ENCODE peak calls at places on chromosomes 16 and 17, in ten cellular contexts. D is fibroblast of pulmonary artery, P is H9, F is esophagus squamous epithelium, C is body of pancreas, E is GM20000, Q is left ventricle myocardium inferior, Z is heart left ventricle, U is bronchial epithelial cell, M is GM10248. S is an unnamed sample.

GRCh38 chr16:69110406-69110805 is 5.0 kb downstream of the HAS3 start:
- DNase-seq in Q (no peak), P (no peak), D (no peak), E (no peak), F (no peak), U (no peak), C (no peak), M (no peak), Z (no peak), S (peak; percentile 66)

GRCh38 chr16:50532576-50532975 is 15.6 kb upstream of the NKD1 start:
- DNase-seq in E (no peak), U (no peak), C (no peak), F (no peak), Z (peak; percentile 1), D (no peak), M (no peak), P (no peak), Q (no peak), S (no peak)

GRCh38 chr16:31713945-31714898 is 159.4 kb upstream of the ZNF267 start:
- DNase-seq in E (peak; percentile 17), Z (no peak), M (peak; percentile 21), F (no peak), C (peak; percentile 57), Q (no peak), U (no peak), D (no peak), P (peak; percentile 66), S (no peak)

GRCh38 chr17:30312218-30312617 is 20.5 kb upstream of the BLMH start:
- DNase-seq in Q (no peak), P (no peak), Z (no peak), D (no peak), E (no peak), M (no peak), C (no peak), F (no peak), U (peak; percentile 55), S (no peak)

GRCh38 chr17:42118545-42118944 is 2.6 kb downstream of the KAT2A start:
- DNase-seq in Z (no peak), P (peak; percentile 64), M (peak; percentile 55), U (peak; percentile 37), Q (no peak), C (peak; percentile 66), D (peak; percentile 50), E (peak; percentile 65), F (no peak), S (no peak)

GRCh38 chr16:75195811-75196790 is 10.9 kb downstream of the CTRB2 start:
- DNase-seq in E (no peak), F (no peak), D (no peak), Q (no peak), M (no peak), Z (no peak), C (no peak), P (no peak), U (no peak), S (no peak)

GRCh38 chr16:87207509-87207908 is 109.7 kb downstream of the C16orf95 start:
- DNase-seq in D (peak; percentile 91), E (no peak), M (no peak), U (no peak), C (no peak), Q (no peak), F (no peak), P (no peak), Z (no peak), S (no peak)

GRCh38 chr17:61454095-61454931 is 2.1 kb downstream of the TBX4 start:
- DNase-seq in U (no peak), M (no peak), D (no peak), P (peak; percentile 67), F (no peak), Q (no peak), E (no peak), Z (no peak), C (no peak), S (no peak)

GRCh38 chr16:87620201-87620495 is 17.8 kb downstream of the JPH3 start:
- DNase-seq in Q (no peak), D (no peak), E (no peak), Z (no peak), C (no peak), P (peak; percentile 46), U (no peak), M (no peak), F (no peak), S (no peak)

GRCh38 chr17:77741109-77741508 is 217.4 kb upstream of the TNRC6C start:
- DNase-seq in Z (no peak), Q (no peak), P (peak; percentile 76), D (no peak), C (no peak), M (no peak), E (no peak), F (no peak), U (no peak), S (no peak)

GRCh38 chr16:50460538-50461399 is 87.4 kb upstream of the NKD1 start:
- DNase-seq in M (no peak), C (no peak), P (no peak), E (no peak), D (no peak), F (no peak), Z (no peak), Q (no peak), U (no peak), S (no peak)

GRCh38 chr16:84380405-84380804 is 12.1 kb downstream of the ATP2C2 start:
- DNase-seq in E (no peak), Q (no peak), M (no peak), D (no peak), Z (no peak), P (no peak), F (no peak), U (peak; percentile 58), C (no peak), S (no peak)

GRCh38 chr16:57862698-57863433 is 60.6 kb upstream of the KIFC3 start:
- DNase-seq in M (no peak), E (no peak), D (no peak), U (no peak), Z (no peak), P (peak; percentile 44), Q (no peak), C (no peak), F (no peak), S (no peak)

GRCh38 chr16:3065742-3066439 is 451 bp downstream of the IL32 start:
- DNase-seq in Q (no peak), F (no peak), D (no peak), Z (no peak), C (no peak), M (no peak), U (no peak), E (no peak), P (no peak), S (no peak)

GRCh38 chr17:45722161-45722560 is 62.0 kb upstream of the CRHR1 start:
- DNase-seq in D (no peak), F (no peak), M (no peak), Z (no peak), U (no peak), E (no peak), C (peak; percentile 34), P (peak; percentile 89), Q (no peak), S (no peak)
- TF ChIP-seq CTCF in D (peak; percentile 14), F (no peak), M (no peak), Z (peak; percentile 26), U (no peak), E (no peak), C (no peak), P (peak; percentile 78), Q (peak; percentile 49), S (peak; percentile 42)

DNA sequence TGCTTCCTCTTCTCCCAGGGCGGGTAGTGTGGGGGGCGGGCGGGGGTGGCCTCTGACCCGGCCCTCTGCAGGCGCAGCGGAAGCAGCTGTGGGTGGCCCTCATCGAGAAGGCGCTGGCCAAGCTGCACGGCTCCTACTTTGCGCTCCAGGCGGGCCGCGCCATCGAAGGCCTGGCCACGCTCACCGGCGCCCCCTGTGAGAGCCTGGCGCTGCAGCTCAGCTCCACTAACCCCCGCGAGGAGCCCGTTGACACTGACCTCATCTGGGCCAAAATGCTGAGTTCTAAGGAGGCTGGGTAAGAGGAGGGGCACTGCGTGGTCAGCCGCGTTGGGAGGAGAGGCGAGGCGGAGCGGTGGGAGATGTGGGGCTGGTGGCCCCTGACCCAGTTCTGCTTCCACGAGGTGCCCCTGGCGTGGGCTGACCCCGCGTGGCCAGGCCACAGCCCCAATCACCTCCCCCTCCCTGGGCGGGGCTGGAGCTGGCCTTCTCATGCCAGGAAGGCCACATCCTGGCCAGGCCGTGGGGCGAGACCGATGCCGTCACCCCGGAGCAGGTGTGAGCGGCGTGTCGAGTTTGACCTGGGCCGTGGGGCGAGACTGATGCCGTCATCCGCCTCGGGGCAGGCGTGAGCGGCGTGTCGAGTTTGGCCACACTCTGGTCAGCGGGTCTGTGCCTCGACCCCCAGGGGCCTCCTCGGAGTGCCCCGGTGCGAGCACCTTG is 10.5 kb upstream of the PRR35 start:
- DNase-seq in E (no peak), D (no peak), C (no peak), M (no peak), P (peak; percentile 72), U (no peak), Q (no peak), Z (no peak), F (no peak), S (no peak)
- TF ChIP-seq CTCF in E (no peak), D (no peak), C (no peak), M (no peak), P (peak; percentile 70), U (peak; percentile 3), Q (no peak), Z (no peak), F (no peak), S (no peak)

GRCh38 chr16:52546291-52546941 is 527 bp downstream of the TOX3 start:
- DNase-seq in E (peak; percentile 16), M (peak; percentile 8), P (peak; percentile 46), Z (no peak), U (no peak), C (no peak), F (no peak), D (no peak), Q (no peak), S (no peak)

GRCh38 chr16:52548261-52549010 is 1.5 kb upstream of the TOX3 start:
- DNase-seq in U (no peak), E (peak; percentile 47), C (no peak), Q (no peak), D (no peak), M (peak; percentile 24), F (no peak), P (peak; percentile 50), Z (no peak), S (no peak)

GRCh38 chr16:52547001-52547833 is at the start of gene TOX3:
- DNase-seq in P (peak; percentile 65), F (no peak), Z (no peak), D (no peak), C (peak; percentile 72), U (no peak), M (peak; percentile 10), Q (no peak), E (peak; percentile 47), S (no peak)

GRCh38 chr16:52547834-52548215 is 882 bp upstream of the TOX3 start:
- DNase-seq in P (no peak), C (no peak), F (no peak), M (no peak), E (peak; percentile 16), Z (no peak), U (no peak), Q (no peak), D (no peak), S (no peak)

GRCh38 chr16:52549011-52549692 is 2.2 kb upstream of the TOX3 start:
- DNase-seq in P (peak; percentile 63), C (no peak), D (peak; percentile 3), U (no peak), M (no peak), E (no peak), Q (no peak), Z (no peak), F (no peak), S (no peak)
- TF ChIP-seq CTCF in P (peak; percentile 72), C (no peak), D (peak; percentile 31), U (no peak), M (no peak), E (no peak), Q (peak; percentile 40), Z (peak; percentile 21), F (peak; percentile 26), S (peak; percentile 25)

GRCh38 chr16:67415872-67416793 is at the start of gene ZDHHC1:
- DNase-seq in Z (peak; percentile 84), U (peak; percentile 65), C (peak; percentile 82), F (no peak), M (peak; percentile 87), D (peak; percentile 66), P (peak; percentile 80), E (peak; percentile 91), Q (peak; percentile 76), S (peak; percentile 67)
- TF ChIP-seq CTCF in Z (peak; percentile 56), U (peak; percentile 58), C (peak; percentile 49), F (peak; percentile 71), M (peak; percentile 76), D (no peak), P (peak; percentile 64), E (peak; percentile 77), Q (peak; percentile 69), S (peak; percentile 59)

S was measured in D721Med.